ENCODE peak calls at places on chromosomes 4 and X, in six cellular contexts. W is A673; M is effector memory CD4-positive, alpha-beta T cell; U is neuronal stem cell; T is fibroblast of lung; R is dorsolateral prefrontal cortex. E is an unnamed sample.
A peak's percentile ranks its signal among the peaks of the same experiment; 100 is the strongest.

GRCh38 chr4:184477201-184477999 is 3.0 kb upstream of the IRF2 start:
- DNase-seq in T (no peak), W (no peak), M (no peak), R (peak; percentile 77), U (no peak), E (peak; percentile 44)

GRCh38 chr4:6620891-6621555 is 19.5 kb upstream of the MRFAP1 start:
- DNase-seq in W (no peak), R (no peak), M (no peak), U (no peak), T (no peak), E (no peak)

GRCh38 chr4:11904991-11905760 is 476.5 kb upstream of the HS3ST1 start:
- DNase-seq in M (no peak), T (no peak), R (no peak), W (no peak), U (no peak), E (no peak)

GRCh38 chr4:185143596-185143969 is 517 bp downstream of the SLC25A4 start:
- DNase-seq in W (peak; percentile 22), T (peak; percentile 38), R (peak; percentile 73), M (no peak), U (no peak), E (no peak)

GRCh38 chrX:40009462-40009851 is 88.3 kb downstream of the BCOR start:
- DNase-seq in M (no peak), T (no peak), W (no peak), R (no peak), U (no peak), E (no peak)

GRCh38 chr4:175127314-175127713 is 209.2 kb downstream of the ADAM29 start:
- DNase-seq in R (no peak), T (peak; percentile 48), W (no peak), M (no peak), U (no peak), E (no peak)

GRCh38 chrX:1462596-1463251 is 10.0 kb upstream of the ASMTL start:
- DNase-seq in R (no peak), U (no peak), T (peak; percentile 92), W (no peak), M (peak; percentile 60), E (no peak)

GRCh38 chr4:57633212-57633859 is 523.2 kb upstream of the IGFBP7 start:
- DNase-seq in W (no peak), R (no peak), T (no peak), M (no peak), U (no peak), E (no peak)

GRCh38 chrX:47751670-47752069 is 85.0 kb upstream of the ZNF81 start:
- DNase-seq in U (no peak), T (peak; percentile 2), R (no peak), W (no peak), M (peak; percentile 0), E (no peak)

GRCh38 chr4:1170805-1171305 is 1.5 kb downstream of the SPON2 start:
- DNase-seq in R (peak; percentile 40), U (no peak), T (no peak), M (no peak), W (no peak), E (no peak)

GRCh38 chr4:1170156-1170804 is 2.1 kb downstream of the SPON2 start:
- DNase-seq in R (no peak), W (no peak), U (no peak), M (no peak), T (no peak), E (no peak)

GRCh38 chr4:1172971-1173757 is 781 bp upstream of the SPON2 start:
- DNase-seq in W (no peak), R (no peak), U (no peak), M (no peak), T (no peak), E (no peak)

GRCh38 chr4:1171306-1172227 is 816 bp downstream of the SPON2 start:
- DNase-seq in W (no peak), T (no peak), U (no peak), R (peak; percentile 47), M (peak; percentile 31), E (no peak)

DNA sequence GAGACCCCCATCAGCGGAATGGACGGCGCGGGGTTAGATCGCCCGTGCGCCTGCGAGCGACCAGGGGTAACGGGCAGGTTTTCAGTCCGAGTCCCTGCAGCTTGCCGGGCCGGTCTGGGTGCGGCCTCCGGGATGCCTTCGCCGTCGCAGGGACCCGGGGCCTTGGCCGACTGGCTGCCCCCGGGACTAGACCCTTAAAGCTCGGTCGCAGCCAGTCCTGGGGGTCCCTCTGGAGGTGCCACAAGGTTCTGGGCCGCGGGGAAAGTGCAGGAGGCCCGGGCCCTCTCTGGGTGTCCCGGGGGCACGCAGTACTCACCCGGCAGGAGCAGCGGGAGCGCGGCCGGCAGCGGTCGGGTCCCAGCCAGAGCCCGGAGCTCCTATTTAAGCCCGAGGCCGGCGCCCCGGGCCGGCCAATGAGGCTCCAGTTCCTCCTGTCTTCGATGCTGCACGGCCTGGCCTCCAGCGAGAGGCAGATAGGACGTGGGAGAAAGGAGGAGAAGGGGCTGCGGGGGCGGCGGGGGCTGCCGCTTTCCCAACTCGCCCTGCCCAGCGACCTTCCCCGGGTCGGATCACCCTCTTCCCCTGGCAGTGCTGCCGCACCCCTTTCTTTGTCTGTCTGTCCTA is at the start of gene SPON2:
- DNase-seq in U (peak; percentile 47), R (no peak), W (no peak), T (peak; percentile 40), M (no peak), E (no peak)
- H3K27ac ChIP-seq in U (no peak within 1 kb of the TSS), R (no peak within 1 kb of the TSS), W (no peak within 1 kb of the TSS), T (peak within 1 kb of the TSS; percentile 60), M (no peak within 1 kb of the TSS), E (no peak within 1 kb of the TSS)

GRCh38 chrX:148611993-148612392 is 111.6 kb downstream of the AFF2 start:
- DNase-seq in U (no peak), R (no peak), M (no peak), T (no peak), W (no peak), E (no peak)
- H3K27ac ChIP-seq in U (no peak overlapping the region), R (no peak overlapping the region), M (no peak overlapping the region), T (no peak overlapping the region), W (no peak overlapping the region), E (no peak overlapping the region)

DNA sequence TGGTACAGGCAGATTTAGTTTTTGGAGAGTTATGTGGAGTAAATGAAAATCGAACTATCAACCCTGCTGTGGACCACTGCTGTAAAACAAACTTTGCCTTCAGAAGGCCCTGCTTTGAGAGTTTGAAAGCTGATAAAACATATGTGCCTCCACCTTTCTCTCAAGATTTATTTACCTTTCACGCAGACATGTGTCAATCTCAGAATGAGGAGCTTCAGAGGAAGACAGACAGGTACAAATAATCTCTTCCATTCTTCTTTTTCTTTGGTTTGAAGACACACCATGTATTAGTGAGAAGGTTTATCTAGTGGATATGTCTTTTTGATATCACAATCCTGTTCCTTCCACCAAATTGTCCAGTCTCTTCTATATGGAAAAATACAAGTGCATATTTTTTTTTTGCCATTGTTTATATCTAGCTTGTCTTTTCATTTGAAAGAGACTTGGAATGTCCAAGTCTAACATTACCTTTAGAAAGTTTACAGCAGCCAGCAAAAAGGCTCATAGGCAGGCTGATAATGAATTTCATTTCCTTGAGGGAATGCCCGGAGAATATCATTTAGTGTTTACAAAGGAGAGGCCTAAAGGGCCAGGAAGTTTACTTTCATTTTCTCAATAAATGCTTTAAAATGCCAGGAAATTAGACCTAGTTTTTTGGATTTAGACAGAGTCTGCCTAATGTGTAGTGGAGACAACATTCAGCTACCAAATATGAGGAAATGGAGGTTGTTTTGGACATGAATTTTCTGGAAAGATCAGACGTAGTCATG is 18.6 kb downstream of the AFM start:
- DNase-seq in T (no peak), W (no peak), R (no peak), U (no peak), M (no peak), E (no peak)
- H3K27ac ChIP-seq in T (no peak overlapping the region), W (no peak overlapping the region), R (no peak overlapping the region), U (no peak overlapping the region), M (no peak overlapping the region), E (no peak overlapping the region)

GRCh38 chr4:13984996-13985780 is 357.7 kb upstream of the BOD1L1 start:
- DNase-seq in R (no peak), W (no peak), T (peak; percentile 92), M (no peak), U (no peak), E (no peak)
- H3K27ac ChIP-seq in R (no peak overlapping the region), W (no peak overlapping the region), T (peak overlapping the region; percentile 28), M (no peak overlapping the region), U (no peak overlapping the region), E (no peak overlapping the region)

GRCh38 chr4:133263082-133263481 is 114.0 kb downstream of the PCDH10 start:
- DNase-seq in U (no peak), M (no peak), W (no peak), R (no peak), T (no peak), E (no peak)
- H3K27ac ChIP-seq in U (no peak overlapping the region), M (no peak overlapping the region), W (no peak overlapping the region), R (no peak overlapping the region), T (no peak overlapping the region), E (no peak overlapping the region)

GRCh38 chr4:156939801-156940200 is 31.8 kb downstream of the PDGFC start:
- DNase-seq in M (no peak), W (no peak), U (no peak), R (no peak), T (no peak), E (no peak)
- H3K27ac ChIP-seq in M (no peak overlapping the region), W (peak overlapping the region; percentile 17), U (no peak overlapping the region), R (no peak overlapping the region), T (no peak overlapping the region), E (no peak overlapping the region)

DNA sequence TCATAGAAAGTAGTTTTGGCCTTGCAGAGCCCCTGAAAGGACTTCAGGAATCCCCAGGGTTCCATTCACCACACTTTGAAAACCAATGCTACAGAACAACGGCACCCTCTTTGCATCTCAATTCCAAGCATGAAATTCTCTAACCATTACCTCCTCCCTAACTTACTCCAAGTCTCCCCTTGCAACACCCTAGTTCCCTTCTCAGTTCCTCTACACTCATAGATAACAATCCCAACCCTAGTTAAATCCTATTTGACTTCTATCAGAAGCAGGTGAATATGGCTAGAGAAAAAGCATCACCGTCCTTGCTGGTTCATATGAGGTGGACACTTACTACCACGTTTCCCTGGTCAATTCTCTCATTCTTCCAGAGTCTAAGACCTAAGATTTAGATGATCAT is 2.4 kb downstream of the RCHY1 start:
- DNase-seq in M (no peak), W (no peak), R (no peak), T (no peak), U (no peak), E (no peak)
- H3K27ac ChIP-seq in M (peak overlapping the region; percentile 45), W (no peak overlapping the region), R (peak overlapping the region; percentile 47), T (no peak overlapping the region), U (no peak overlapping the region), E (no peak overlapping the region)

GRCh38 chr4:145734051-145734450 is 54.1 kb downstream of the C4orf51 start:
- DNase-seq in W (no peak), U (no peak), M (no peak), T (peak; percentile 50), R (no peak), E (no peak)

GRCh38 chr4:145735777-145736176 is 55.8 kb downstream of the C4orf51 start:
- DNase-seq in M (no peak), U (no peak), R (no peak), T (peak; percentile 18), W (no peak), E (no peak)

GRCh38 chr4:145734576-145735329 is 54.8 kb downstream of the C4orf51 start:
- DNase-seq in T (peak; percentile 99), U (no peak), M (no peak), R (no peak), W (no peak), E (peak; percentile 34)

GRCh38 chr4:145736241-145736831 is 56.4 kb downstream of the C4orf51 start:
- DNase-seq in T (peak; percentile 65), U (no peak), R (no peak), W (no peak), M (no peak), E (no peak)

DNA sequence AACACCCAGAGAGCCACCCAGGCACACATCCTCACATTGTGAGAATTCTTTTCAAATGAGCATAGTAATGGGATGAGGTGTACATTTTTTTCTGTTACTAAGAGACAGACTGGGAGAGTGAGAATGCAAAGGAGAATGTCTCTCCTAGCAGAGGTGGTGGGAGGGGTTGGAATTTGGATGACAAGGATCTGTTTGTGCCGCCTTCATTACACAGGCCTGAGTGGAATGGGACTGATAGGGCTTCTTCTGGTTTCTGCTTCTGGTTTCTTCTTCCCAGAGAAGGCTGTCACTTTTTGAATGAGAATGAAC is 55.3 kb downstream of the C4orf51 start:
- DNase-seq in W (no peak), R (no peak), U (no peak), M (no peak), T (peak; percentile 99), E (no peak)
- H3K27ac ChIP-seq in W (no peak overlapping the region), R (peak overlapping the region; percentile 94), U (no peak overlapping the region), M (no peak overlapping the region), T (peak overlapping the region; percentile 100), E (peak overlapping the region; percentile 42)